ENCODE peak calls at places on chromosomes 13 and 19, in eight cellular contexts. One of them, this sample, is unnamed.

GRCh38 chr13:40120288-40120687 is 464.8 kb downstream of the COG6 start:
- DNase-seq in astrocyte of the cerebellum: no peak
- DNase-seq in esophagus squamous epithelium: no peak
- DNase-seq in PC-3: no peak
- DNase-seq in left ventricle myocardium inferior: no peak
- DNase-seq in AG10803: peak; percentile 73
- DNase-seq in tibial artery: no peak
- DNase-seq in body of pancreas: no peak
- DNase-seq in this sample: no peak

GRCh38 chr19:15251749-15252397 is 19.6 kb upstream of the EPHX3 start:
- DNase-seq in astrocyte of the cerebellum: peak; percentile 94
- DNase-seq in esophagus squamous epithelium: no peak
- DNase-seq in PC-3: peak; percentile 55
- DNase-seq in left ventricle myocardium inferior: peak; percentile 86
- DNase-seq in AG10803: peak; percentile 98
- DNase-seq in tibial artery: peak; percentile 90
- DNase-seq in body of pancreas: peak; percentile 47
- DNase-seq in this sample: peak; percentile 58

GRCh38 chr19:40510526-40511115 is 43.8 kb downstream of the SPTBN4 start:
- DNase-seq in astrocyte of the cerebellum: no peak
- DNase-seq in esophagus squamous epithelium: no peak
- DNase-seq in PC-3: no peak
- DNase-seq in left ventricle myocardium inferior: no peak
- DNase-seq in AG10803: no peak
- DNase-seq in tibial artery: no peak
- DNase-seq in body of pancreas: no peak
- DNase-seq in this sample: no peak

GRCh38 chr13:21638319-21639282 is 32.3 kb upstream of the FGF9 start:
- DNase-seq in astrocyte of the cerebellum: no peak
- DNase-seq in esophagus squamous epithelium: no peak
- DNase-seq in PC-3: peak; percentile 64
- DNase-seq in left ventricle myocardium inferior: no peak
- DNase-seq in AG10803: peak; percentile 20
- DNase-seq in tibial artery: no peak
- DNase-seq in body of pancreas: peak; percentile 28
- DNase-seq in this sample: peak; percentile 15

GRCh38 chr13:30585748-30586262 is 31.9 kb upstream of the USPL1 start:
- DNase-seq in astrocyte of the cerebellum: peak; percentile 66
- DNase-seq in esophagus squamous epithelium: no peak
- DNase-seq in PC-3: peak; percentile 89
- DNase-seq in left ventricle myocardium inferior: no peak
- DNase-seq in AG10803: peak; percentile 16
- DNase-seq in tibial artery: no peak
- DNase-seq in body of pancreas: no peak
- DNase-seq in this sample: no peak

GRCh38 chr19:750640-751423 is at the start of gene MISP:
- DNase-seq in astrocyte of the cerebellum: no peak
- DNase-seq in esophagus squamous epithelium: no peak
- DNase-seq in PC-3: peak; percentile 84
- DNase-seq in left ventricle myocardium inferior: no peak
- DNase-seq in AG10803: no peak
- DNase-seq in tibial artery: no peak
- DNase-seq in body of pancreas: peak; percentile 36
- DNase-seq in this sample: peak; percentile 84

GRCh38 chr13:104140557-104140956 is 1074.3 kb upstream of the SLC10A2 start:
- DNase-seq in astrocyte of the cerebellum: peak; percentile 93
- DNase-seq in esophagus squamous epithelium: no peak
- DNase-seq in PC-3: peak; percentile 55
- DNase-seq in left ventricle myocardium inferior: no peak
- DNase-seq in AG10803: no peak
- DNase-seq in tibial artery: no peak
- DNase-seq in body of pancreas: no peak
- DNase-seq in this sample: no peak

GRCh38 chr19:52689804-52690394 is 44.9 kb downstream of the ZNF611 start:
- DNase-seq in astrocyte of the cerebellum: no peak
- DNase-seq in esophagus squamous epithelium: no peak
- DNase-seq in PC-3: no peak
- DNase-seq in left ventricle myocardium inferior: peak; percentile 33
- DNase-seq in AG10803: peak; percentile 9
- DNase-seq in tibial artery: peak; percentile 46
- DNase-seq in body of pancreas: peak; percentile 38
- DNase-seq in this sample: no peak

GRCh38 chr19:39297931-39298634 is 1.9 kb downstream of the IFNL1 start:
- DNase-seq in astrocyte of the cerebellum: no peak
- DNase-seq in esophagus squamous epithelium: no peak
- DNase-seq in PC-3: no peak
- DNase-seq in left ventricle myocardium inferior: no peak
- DNase-seq in AG10803: no peak
- DNase-seq in tibial artery: no peak
- DNase-seq in body of pancreas: no peak
- DNase-seq in this sample: no peak

GRCh38 chr19:14118165-14119051 is 846 bp upstream of the PRKACA start:
- DNase-seq in astrocyte of the cerebellum: no peak
- DNase-seq in esophagus squamous epithelium: peak; percentile 24
- DNase-seq in PC-3: no peak
- DNase-seq in left ventricle myocardium inferior: peak; percentile 77
- DNase-seq in AG10803: peak; percentile 91
- DNase-seq in tibial artery: peak; percentile 96
- DNase-seq in body of pancreas: peak; percentile 59
- DNase-seq in this sample: no peak

GRCh38 chr19:632228-633067 is 889 bp downstream of the POLRMT start:
- DNase-seq in astrocyte of the cerebellum: peak; percentile 28
- DNase-seq in esophagus squamous epithelium: no peak
- DNase-seq in PC-3: peak; percentile 40
- DNase-seq in left ventricle myocardium inferior: no peak
- DNase-seq in AG10803: peak; percentile 34
- DNase-seq in tibial artery: no peak
- DNase-seq in body of pancreas: no peak
- DNase-seq in this sample: peak; percentile 58

GRCh38 chr19:29804493-29804892 is 7.3 kb upstream of the CCNE1 start:
- DNase-seq in astrocyte of the cerebellum: no peak
- DNase-seq in esophagus squamous epithelium: no peak
- DNase-seq in PC-3: no peak
- DNase-seq in left ventricle myocardium inferior: no peak
- DNase-seq in AG10803: no peak
- DNase-seq in tibial artery: no peak
- DNase-seq in body of pancreas: no peak
- DNase-seq in this sample: no peak

GRCh38 chr13:36126496-36126895 is 4.7 kb downstream of the DCLK1 start:
- DNase-seq in astrocyte of the cerebellum: no peak
- DNase-seq in esophagus squamous epithelium: no peak
- DNase-seq in PC-3: no peak
- DNase-seq in left ventricle myocardium inferior: no peak
- DNase-seq in AG10803: no peak
- DNase-seq in tibial artery: no peak
- DNase-seq in body of pancreas: no peak
- DNase-seq in this sample: no peak

GRCh38 chr19:33446918-33447293 is 73.4 kb downstream of the CEBPG start:
- DNase-seq in astrocyte of the cerebellum: no peak
- DNase-seq in esophagus squamous epithelium: no peak
- DNase-seq in PC-3: no peak
- DNase-seq in left ventricle myocardium inferior: peak; percentile 7
- DNase-seq in AG10803: no peak
- DNase-seq in tibial artery: no peak
- DNase-seq in body of pancreas: no peak
- DNase-seq in this sample: no peak

GRCh38 chr19:45863840-45864628 is at the start of gene FOXA3:
- DNase-seq in astrocyte of the cerebellum: no peak
- DNase-seq in esophagus squamous epithelium: no peak
- DNase-seq in PC-3: peak; percentile 39
- DNase-seq in left ventricle myocardium inferior: no peak
- DNase-seq in AG10803: no peak
- DNase-seq in tibial artery: no peak
- DNase-seq in body of pancreas: peak; percentile 81
- DNase-seq in this sample: peak; percentile 71
- TF ChIP-seq CTCF in astrocyte of the cerebellum: peak; percentile 39
- TF ChIP-seq CTCF in esophagus squamous epithelium: peak; percentile 60
- TF ChIP-seq CTCF in PC-3: peak; percentile 53
- TF ChIP-seq CTCF in left ventricle myocardium inferior: peak; percentile 74
- TF ChIP-seq CTCF in AG10803: peak; percentile 29
- TF ChIP-seq CTCF in tibial artery: peak; percentile 50
- TF ChIP-seq CTCF in body of pancreas: peak; percentile 90
- TF ChIP-seq CTCF in this sample: peak; percentile 96

GRCh38 chr19:42345191-42345812 is 19.9 kb downstream of the MEGF8 start:
- DNase-seq in astrocyte of the cerebellum: no peak
- DNase-seq in esophagus squamous epithelium: no peak
- DNase-seq in PC-3: no peak
- DNase-seq in left ventricle myocardium inferior: no peak
- DNase-seq in AG10803: peak; percentile 70
- DNase-seq in tibial artery: no peak
- DNase-seq in body of pancreas: no peak
- DNase-seq in this sample: no peak

GRCh38 chr19:42344336-42344893 is 19.0 kb downstream of the MEGF8 start:
- DNase-seq in astrocyte of the cerebellum: no peak
- DNase-seq in esophagus squamous epithelium: no peak
- DNase-seq in PC-3: no peak
- DNase-seq in left ventricle myocardium inferior: no peak
- DNase-seq in AG10803: no peak
- DNase-seq in tibial artery: no peak
- DNase-seq in body of pancreas: no peak
- DNase-seq in this sample: no peak

GRCh38 chr19:42348211-42348610 is 22.8 kb downstream of the MEGF8 start:
- DNase-seq in astrocyte of the cerebellum: no peak
- DNase-seq in esophagus squamous epithelium: no peak
- DNase-seq in PC-3: no peak
- DNase-seq in left ventricle myocardium inferior: no peak
- DNase-seq in AG10803: no peak
- DNase-seq in tibial artery: no peak
- DNase-seq in body of pancreas: no peak
- DNase-seq in this sample: no peak

DNA sequence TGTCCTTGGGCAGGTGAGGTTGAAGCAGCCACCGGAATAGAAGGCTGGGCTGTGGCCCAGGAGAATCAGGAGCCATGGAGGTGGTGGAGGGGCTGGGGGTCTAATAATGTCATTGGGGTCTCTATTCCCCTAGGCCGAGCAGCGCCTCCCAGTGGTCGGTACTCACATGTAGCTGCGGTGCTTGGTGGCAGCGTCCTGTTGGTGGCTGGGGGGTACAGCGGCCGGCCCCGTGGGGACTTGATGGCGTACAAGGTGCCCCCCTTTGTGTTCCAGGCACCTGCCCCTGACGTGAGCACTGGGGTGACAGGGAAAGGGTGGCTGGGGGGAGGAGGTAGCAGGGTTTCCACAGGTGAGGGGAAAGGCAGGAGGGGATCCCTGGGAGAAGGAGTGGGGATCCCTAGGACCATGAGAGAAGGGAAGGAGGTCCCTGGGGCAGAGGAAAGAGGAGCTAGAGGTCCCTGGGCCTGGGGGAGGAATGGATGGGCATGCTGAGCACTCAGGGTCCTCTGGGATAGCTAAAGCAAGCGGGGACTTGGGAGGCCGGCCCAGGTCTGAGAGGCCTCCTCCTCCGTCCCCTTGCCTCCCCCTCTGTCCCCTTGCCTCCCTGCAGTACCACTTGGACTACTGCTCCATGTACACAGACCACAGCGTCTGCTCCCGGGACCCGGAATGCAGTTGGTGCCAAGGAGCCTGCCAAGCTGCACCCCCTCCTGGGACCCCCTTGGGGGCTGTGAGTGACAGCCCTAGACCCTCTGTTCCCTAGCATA is 18.1 kb downstream of the MEGF8 start:
- DNase-seq in astrocyte of the cerebellum: no peak
- DNase-seq in esophagus squamous epithelium: no peak
- DNase-seq in PC-3: no peak
- DNase-seq in left ventricle myocardium inferior: no peak
- DNase-seq in AG10803: no peak
- DNase-seq in tibial artery: no peak
- DNase-seq in body of pancreas: no peak
- DNase-seq in this sample: no peak
- TF ChIP-seq CTCF in astrocyte of the cerebellum: peak; percentile 28
- TF ChIP-seq CTCF in esophagus squamous epithelium: no peak
- TF ChIP-seq CTCF in PC-3: peak; percentile 33
- TF ChIP-seq CTCF in left ventricle myocardium inferior: no peak
- TF ChIP-seq CTCF in AG10803: no peak
- TF ChIP-seq CTCF in tibial artery: no peak
- TF ChIP-seq CTCF in body of pancreas: no peak
- TF ChIP-seq CTCF in this sample: peak; percentile 27

DNA sequence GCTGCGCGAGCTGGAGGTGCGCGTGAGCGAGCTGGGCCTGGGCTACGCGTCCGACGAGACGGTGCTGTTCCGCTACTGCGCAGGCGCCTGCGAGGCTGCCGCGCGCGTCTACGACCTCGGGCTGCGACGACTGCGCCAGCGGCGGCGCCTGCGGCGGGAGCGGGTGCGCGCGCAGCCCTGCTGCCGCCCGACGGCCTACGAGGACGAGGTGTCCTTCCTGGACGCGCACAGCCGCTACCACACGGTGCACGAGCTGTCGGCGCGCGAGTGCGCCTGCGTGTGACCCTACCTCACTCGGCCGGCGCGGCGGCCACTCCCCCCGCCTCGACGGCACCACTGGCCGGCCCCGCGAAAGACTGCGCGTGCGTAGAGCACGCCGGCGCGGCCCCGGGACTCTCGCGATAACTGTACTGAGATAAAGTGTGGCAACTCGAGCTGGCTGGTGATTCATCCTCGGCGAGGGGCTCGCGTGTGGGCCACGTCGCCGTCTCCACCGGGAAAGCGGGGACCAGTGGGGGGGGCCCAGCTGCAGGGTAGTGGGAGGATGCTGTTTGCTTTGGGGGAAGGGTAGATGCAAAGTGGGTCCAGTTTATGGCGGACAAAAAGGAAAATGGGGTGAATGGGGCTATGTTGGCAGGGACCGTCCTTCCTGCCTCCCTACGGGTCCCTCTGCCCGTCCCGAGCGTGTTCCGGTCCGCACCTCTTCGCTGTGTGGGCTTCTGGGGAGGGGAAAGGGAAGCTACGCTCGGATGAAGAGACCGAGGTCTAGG is 11.4 kb downstream of the FUT6 start:
- DNase-seq in astrocyte of the cerebellum: peak; percentile 70
- DNase-seq in esophagus squamous epithelium: peak; percentile 40
- DNase-seq in PC-3: peak; percentile 88
- DNase-seq in left ventricle myocardium inferior: peak; percentile 79
- DNase-seq in AG10803: peak; percentile 86
- DNase-seq in tibial artery: peak; percentile 70
- DNase-seq in body of pancreas: peak; percentile 85
- DNase-seq in this sample: peak; percentile 93
- TF ChIP-seq CTCF in astrocyte of the cerebellum: no peak
- TF ChIP-seq CTCF in esophagus squamous epithelium: no peak
- TF ChIP-seq CTCF in PC-3: no peak
- TF ChIP-seq CTCF in left ventricle myocardium inferior: no peak
- TF ChIP-seq CTCF in AG10803: no peak
- TF ChIP-seq CTCF in tibial artery: no peak
- TF ChIP-seq CTCF in body of pancreas: no peak
- TF ChIP-seq CTCF in this sample: no peak

DNA sequence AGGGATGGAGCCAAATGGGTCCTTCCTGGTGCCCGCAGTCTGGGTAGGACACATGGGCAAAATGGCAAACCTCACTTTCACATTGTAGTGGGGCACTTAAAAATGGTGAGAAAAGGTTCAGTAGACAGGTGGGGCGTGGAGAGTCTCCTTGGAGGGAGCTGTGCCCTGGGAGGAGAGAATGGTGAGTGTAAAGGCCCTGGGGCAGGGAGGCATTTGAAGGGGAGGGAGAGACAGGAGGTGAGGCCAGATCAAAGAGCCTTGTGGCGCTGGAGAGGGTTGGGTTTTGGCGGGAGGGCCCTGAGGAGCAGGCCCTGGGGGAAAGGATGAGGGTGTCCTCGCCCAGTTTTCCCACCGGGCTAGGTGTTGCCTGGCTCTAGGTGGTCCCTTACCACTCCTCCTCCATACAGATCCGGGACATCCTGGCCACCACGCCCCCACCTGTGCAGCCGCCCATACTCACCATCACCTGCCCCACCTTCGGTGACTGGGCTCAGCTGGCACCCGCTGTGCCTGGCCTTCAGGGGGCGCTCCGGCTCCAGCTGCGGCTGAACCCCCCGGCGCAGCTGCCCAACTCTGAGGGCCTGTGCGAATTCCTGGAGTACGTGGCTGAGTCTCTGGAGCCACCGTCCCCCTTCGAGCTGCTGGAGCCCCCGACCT is 6.3 kb downstream of the MAP1S start:
- DNase-seq in astrocyte of the cerebellum: no peak
- DNase-seq in esophagus squamous epithelium: no peak
- DNase-seq in PC-3: no peak
- DNase-seq in left ventricle myocardium inferior: no peak
- DNase-seq in AG10803: no peak
- DNase-seq in tibial artery: no peak
- DNase-seq in body of pancreas: no peak
- DNase-seq in this sample: no peak
- TF ChIP-seq CTCF in astrocyte of the cerebellum: peak; percentile 26
- TF ChIP-seq CTCF in esophagus squamous epithelium: no peak
- TF ChIP-seq CTCF in PC-3: peak; percentile 68
- TF ChIP-seq CTCF in left ventricle myocardium inferior: no peak
- TF ChIP-seq CTCF in AG10803: peak; percentile 13
- TF ChIP-seq CTCF in tibial artery: no peak
- TF ChIP-seq CTCF in body of pancreas: no peak
- TF ChIP-seq CTCF in this sample: peak; percentile 23